ENCODE peak calls at places on chromosomes 4 and X, in seven cellular contexts. H is CD4-positive, CD25-positive, alpha-beta regulatory T cell; N is tibial nerve; Q is colonic mucosa; M is mammary epithelial cell; G is CD8-positive, alpha-beta memory T cell; X is MM.1S. K is an unnamed sample. For H3K36me3 and H3K27me3, the result is how much of the 10 kb centered on the place peaks cover.

GRCh38 chr4:7546152-7546808 is 111.5 kb upstream of the PSAPL1 start:
- DNase-seq in H (no peak), N (no peak), Q (no peak), M (no peak), G (no peak), X (no peak), K (no peak)

GRCh38 chr4:8502836-8503585 is 62.4 kb downstream of the TRMT44 start:
- DNase-seq in H (no peak), N (no peak), Q (no peak), M (no peak), G (no peak), X (no peak), K (no peak)

GRCh38 chr4:7374571-7374970 is 60.2 kb downstream of the PSAPL1 start:
- DNase-seq in H (no peak), N (no peak), Q (no peak), M (no peak), G (no peak), X (no peak), K (no peak)

GRCh38 chr4:76531597-76531996 is 96.6 kb downstream of the SHROOM3 start:
- DNase-seq in H (no peak), N (no peak), Q (no peak), M (no peak), G (no peak), X (no peak), K (no peak)

GRCh38 chr4:76984127-76984526 is 34.6 kb downstream of the SEPTIN11 start:
- DNase-seq in H (no peak), N (no peak), Q (no peak), M (peak), G (no peak), X (peak), K (no peak)

GRCh38 chr4:28744066-28744465 is 1883.4 kb downstream of the STIM2 start:
- DNase-seq in H (no peak), N (no peak), Q (no peak), M (no peak), G (no peak), X (no peak), K (no peak)

GRCh38 chr4:87392183-87392582 is 1.2 kb upstream of the HSD17B11 start:
- DNase-seq in H (no peak), N (no peak), Q (no peak), M (no peak), G (no peak), X (no peak), K (no peak)

GRCh38 chr4:4694296-4694772 is 152.5 kb upstream of the STX18 start:
- DNase-seq in H (no peak), N (no peak), Q (no peak), M (no peak), G (no peak), X (no peak), K (no peak)

GRCh38 chrX:41607264-41607832 is 81.4 kb upstream of the GPR34 start:
- DNase-seq in H (no peak), N (no peak), Q (no peak), M (no peak), G (no peak), X (no peak), K (no peak)

GRCh38 chr4:124530464-124531077 is 182.0 kb downstream of the ANKRD50 start:
- DNase-seq in H (no peak), N (no peak), Q (no peak), M (peak), G (no peak), X (no peak), K (no peak)

GRCh38 chr4:32025840-32026459 is 1305.8 kb downstream of the PCDH7 start:
- DNase-seq in H (no peak), N (no peak), Q (peak), M (peak), G (no peak), X (no peak), K (peak)

GRCh38 chr4:94544811-94545210 is 93.1 kb downstream of the PDLIM5 start:
- DNase-seq in H (no peak), N (no peak), Q (no peak), M (peak), G (no peak), X (no peak), K (no peak)

GRCh38 chrX:34656467-34656841 is 631 bp downstream of the TMEM47 start:
- DNase-seq in H (no peak), N (no peak), Q (no peak), M (peak), G (no peak), X (no peak), K (no peak)

GRCh38 chr4:173231916-173232315 is 63.3 kb downstream of the GALNT7 start:
- DNase-seq in H (no peak), N (no peak), Q (no peak), M (peak), G (no peak), X (no peak), K (no peak)

GRCh38 chr4:150256841-150257273 is 178.6 kb downstream of the DCLK2 start:
- DNase-seq in H (no peak), N (no peak), Q (peak), M (peak), G (no peak), X (no peak), K (no peak)

GRCh38 chr4:13159041-13159620 is 325.0 kb downstream of the RAB28 start:
- DNase-seq in H (no peak), N (no peak), Q (no peak), M (no peak), G (no peak), X (no peak), K (no peak)

GRCh38 chrX:13091111-13091765 is 46.8 kb upstream of the FAM9C start:
- DNase-seq in H (no peak), N (no peak), Q (no peak), M (no peak), G (no peak), X (no peak), K (no peak)

GRCh38 chrX:26922278-26922677 is 540.9 kb downstream of the PPP4R3C start:
- DNase-seq in H (no peak), N (no peak), Q (no peak), M (no peak), G (no peak), X (no peak), K (peak)

GRCh38 chr4:127631420-127631819 is 1.3 kb upstream of the INTU start:
- DNase-seq in H (no peak), N (no peak), Q (no peak), M (peak), G (no peak), X (no peak), K (peak)

GRCh38 chrX:39008554-39008953 is 207.3 kb downstream of the MID1IP1 start:
- DNase-seq in H (no peak), N (no peak), Q (no peak), M (no peak), G (no peak), X (no peak), K (no peak)

GRCh38 chr4:122715221-122715620 is 17.3 kb upstream of the BBS12 start:
- DNase-seq in H (no peak), N (no peak), Q (no peak), M (no peak), G (no peak), X (no peak), K (no peak)

GRCh38 chr4:150259861-150260567 is 181.8 kb downstream of the DCLK2 start:
- DNase-seq in H (no peak), N (no peak), Q (no peak), M (no peak), G (no peak), X (no peak), K (no peak)

GRCh38 chr4:16783119-16783518 is 115.3 kb downstream of the LDB2 start:
- DNase-seq in H (no peak), N (no peak), Q (no peak), M (no peak), G (no peak), X (no peak), K (no peak)

DNA sequence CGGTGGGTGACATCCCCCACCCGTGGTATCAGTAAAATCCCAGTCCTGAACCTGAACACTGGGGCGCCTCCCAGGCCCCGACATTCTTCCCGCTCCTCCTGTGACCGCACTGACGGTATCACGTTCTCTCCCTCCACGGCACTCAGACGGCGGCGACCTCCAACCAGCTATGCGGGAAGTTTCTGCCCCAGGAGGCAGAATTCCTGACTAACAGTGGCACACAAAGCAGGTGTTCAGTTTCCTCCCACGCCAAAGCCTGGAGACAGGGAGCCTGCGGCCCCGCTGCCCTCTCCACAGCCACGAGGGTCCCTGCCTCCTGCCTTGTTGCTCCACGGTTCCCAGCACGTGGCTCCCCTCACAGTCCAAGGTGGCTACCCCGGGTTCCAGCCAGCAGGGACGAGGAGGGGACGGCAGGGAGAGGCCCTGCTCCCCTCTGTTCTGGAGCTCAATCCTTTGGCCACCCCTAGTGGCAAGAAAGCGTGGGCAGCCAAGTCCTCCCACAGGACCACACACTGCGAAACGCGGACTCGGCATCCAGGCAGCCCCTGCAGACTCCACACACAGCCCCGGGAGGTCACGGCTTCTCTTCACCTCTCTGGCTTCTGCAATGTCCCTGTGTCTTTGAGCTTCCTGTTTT is 15.2 kb downstream of the CTBP1 start:
- DNase-seq in H (no peak), N (peak), Q (no peak), M (no peak), G (no peak), X (no peak), K (no peak)
- H3K36me3 ChIP-seq in H (half or more), N (half or more), Q (under half), M (under half), G (under half), X (under half), K (half or more)

GRCh38 chr4:152004801-152005200 is 244.0 kb upstream of the GATB start:
- DNase-seq in H (no peak), N (no peak), Q (no peak), M (no peak), G (no peak), X (no peak), K (no peak)

GRCh38 chr4:152011469-152011868 is 250.7 kb upstream of the GATB start:
- DNase-seq in H (no peak), N (no peak), Q (no peak), M (no peak), G (no peak), X (no peak), K (no peak)

GRCh38 chr4:152009046-152009445 is 248.2 kb upstream of the GATB start:
- DNase-seq in H (no peak), N (no peak), Q (no peak), M (no peak), G (no peak), X (no peak), K (no peak)

GRCh38 chr4:152010680-152011079 is 249.9 kb upstream of the GATB start:
- DNase-seq in H (no peak), N (no peak), Q (no peak), M (no peak), G (no peak), X (no peak), K (no peak)

GRCh38 chr4:152007108-152007507 is 246.3 kb upstream of the GATB start:
- DNase-seq in H (no peak), N (no peak), Q (no peak), M (no peak), G (no peak), X (no peak), K (no peak)
- H3K27me3 ChIP-seq in H (under half), N (under half), Q (under half), M (under half), G (under half), X (under half), K (under half)

GRCh38 chr4:142363686-142364085 is 482.4 kb downstream of the INPP4B start:
- DNase-seq in H (no peak), N (no peak), Q (no peak), M (no peak), G (no peak), X (no peak), K (no peak)

GRCh38 chr4:142366821-142367220 is 479.3 kb downstream of the INPP4B start:
- DNase-seq in H (no peak), N (no peak), Q (no peak), M (no peak), G (no peak), X (no peak), K (no peak)

GRCh38 chr4:142365386-142365785 is 480.7 kb downstream of the INPP4B start:
- DNase-seq in H (no peak), N (no peak), Q (no peak), M (no peak), G (no peak), X (no peak), K (no peak)

GRCh38 chr4:142369141-142369540 is 477.0 kb downstream of the INPP4B start:
- DNase-seq in H (no peak), N (no peak), Q (no peak), M (no peak), G (no peak), X (no peak), K (no peak)

GRCh38 chr4:142367326-142368188 is 478.5 kb downstream of the INPP4B start:
- DNase-seq in H (no peak), N (no peak), Q (no peak), M (no peak), G (no peak), X (no peak), K (no peak)
- H3K4me3 ChIP-seq in H (peak), N (no peak), Q (no peak), M (no peak), G (no peak), X (no peak), K (no peak)

GRCh38 chr4:68337522-68337921 is 12.4 kb downstream of the YTHDC1 start:
- DNase-seq in H (no peak), N (no peak), Q (no peak), M (no peak), G (no peak), X (no peak), K (no peak)
- H3K36me3 ChIP-seq in H (half or more), N (under half), Q (under half), M (under half), G (under half), X (under half), K (under half)

GRCh38 chr4:2647403-2648158 is 108.6 kb downstream of the TNIP2 start:
- DNase-seq in H (no peak), N (no peak), Q (no peak), M (no peak), G (no peak), X (no peak), K (no peak)

GRCh38 chr4:2646386-2647149 is 109.6 kb downstream of the TNIP2 start:
- DNase-seq in H (no peak), N (no peak), Q (no peak), M (no peak), G (no peak), X (no peak), K (no peak)

GRCh38 chr4:2638730-2639129 is 102.3 kb downstream of the FAM193A start:
- DNase-seq in H (no peak), N (no peak), Q (no peak), M (no peak), G (no peak), X (no peak), K (no peak)

GRCh38 chr4:2648159-2648814 is 107.8 kb downstream of the TNIP2 start:
- DNase-seq in H (no peak), N (no peak), Q (no peak), M (no peak), G (no peak), X (no peak), K (no peak)

GRCh38 chr4:2643555-2643954 is 107.1 kb downstream of the FAM193A start:
- DNase-seq in H (no peak), N (no peak), Q (no peak), M (no peak), G (no peak), X (no peak), K (no peak)
- H3K27me3 ChIP-seq in H (under half), N (under half), Q (under half), M (under half), G (under half), X (under half), K (under half)

DNA sequence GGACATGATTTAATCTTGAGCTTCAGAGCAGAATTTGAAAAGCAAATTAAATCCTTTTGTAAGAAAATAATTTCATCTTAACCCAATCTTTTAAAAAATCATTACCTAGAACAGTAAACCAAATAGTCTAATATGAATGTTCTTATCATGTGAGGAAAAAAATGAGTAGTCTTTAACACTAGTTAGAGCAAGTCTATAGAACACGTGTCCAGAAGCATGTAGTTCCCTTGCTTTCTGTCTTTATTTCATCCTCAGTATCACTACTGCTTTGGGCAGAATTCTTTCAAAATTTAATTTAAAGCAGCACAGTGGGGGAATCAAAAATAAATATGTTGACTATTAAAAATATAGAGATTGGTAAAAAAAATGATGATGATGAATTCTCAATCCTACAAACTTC is 2.1 kb downstream of the RBM47 start:
- DNase-seq in H (no peak), N (no peak), Q (no peak), M (no peak), G (no peak), X (no peak), K (no peak)
- H3K4me3 ChIP-seq in H (no peak), N (no peak), Q (peak), M (no peak), G (no peak), X (peak), K (no peak)

GRCh38 chr4:43410636-43411035 is 518.1 kb downstream of the GRXCR1 start:
- DNase-seq in H (no peak), N (no peak), Q (no peak), M (no peak), G (no peak), X (no peak), K (no peak)
- H3K36me3 ChIP-seq in H (under half), N (under half), Q (under half), M (under half), G (under half), X (under half), K (under half)